ENCODE peak calls at places on chromosomes 7 and 10, in eight cellular contexts. R is activated CD4-positive, alpha-beta memory T cell treated with anti-CD3 and anti-CD28 coated beads, Interleukin-2, amount 10 ng/mL, durations not matched to agents 7 days and 5 days; L is caudate nucleus; A is germinal center; J is activated T-cell treated with anti-CD3 and anti-CD28 coated beads, Interleukin-2, amount 50 U/mL, for 72 hours; P is AG09309; T is iPS DF 6.9; G is stimulated activated CD8-positive, alpha-beta memory T cell treated with anti-CD3 and anti-CD28 coated beads, Interleukin-12 subunit alpha, Interleukin-12 subunit beta, amount 100 ng/mL, for 1 hour. X is an unnamed sample.

GRCh38 chr7:69764071-69764470 is 165.8 kb downstream of the AUTS2 start:
- DNase-seq in T (no peak), L (no peak), R (no peak), G (no peak), A (no peak), P (no peak), J (no peak), X (peak; percentile 27)

GRCh38 chr10:51079766-51080165 is 5.5 kb downstream of the PRKG1 start:
- DNase-seq in R (no peak), J (no peak), L (no peak), A (no peak), P (no peak), G (no peak), T (no peak), X (no peak)

GRCh38 chr10:60206735-60207134 is 182.9 kb downstream of the ANK3 start:
- DNase-seq in L (no peak), T (no peak), P (no peak), A (no peak), R (no peak), G (no peak), J (no peak), X (no peak)

GRCh38 chr10:100325164-100325563 is 4.9 kb downstream of the PKD2L1 start:
- DNase-seq in A (no peak), P (no peak), G (no peak), R (no peak), J (no peak), L (no peak), T (no peak), X (no peak)

GRCh38 chr10:55500931-55501559 is 700.0 kb upstream of the PCDH15 start:
- DNase-seq in J (no peak), T (peak; percentile 50), A (no peak), G (no peak), P (no peak), L (no peak), R (no peak), X (no peak)

GRCh38 chr7:126803060-126803665 is 449.6 kb downstream of the GRM8 start:
- DNase-seq in A (peak; percentile 34), R (peak; percentile 22), T (peak; percentile 63), P (peak; percentile 31), G (no peak), L (no peak), J (peak; percentile 38), X (peak; percentile 87)

GRCh38 chr10:56346845-56347415 is 14.1 kb downstream of the ZWINT start:
- DNase-seq in P (no peak), T (no peak), G (no peak), A (no peak), J (no peak), R (no peak), L (no peak), X (no peak)

GRCh38 chr7:1149351-1149794 is 10.6 kb downstream of the ZFAND2A start:
- DNase-seq in R (no peak), J (no peak), A (no peak), L (no peak), T (no peak), G (no peak), P (no peak), X (no peak)

GRCh38 chr10:100970076-100970913 is 991 bp downstream of the SEMA4G start:
- DNase-seq in J (no peak), P (no peak), T (no peak), L (no peak), A (peak; percentile 62), R (peak; percentile 21), G (no peak), X (no peak)

GRCh38 chr7:36127075-36127740 is 25.8 kb upstream of the EEPD1 start:
- DNase-seq in A (no peak), P (no peak), J (no peak), R (no peak), G (no peak), T (no peak), L (no peak), X (no peak)

GRCh38 chr7:7306231-7306630 is 123.9 kb downstream of the C1GALT1 start:
- DNase-seq in J (no peak), G (no peak), P (no peak), T (no peak), A (no peak), R (no peak), L (no peak), X (no peak)

GRCh38 chr10:111990734-111991133 is 192.8 kb downstream of the GPAM start:
- DNase-seq in J (no peak), R (no peak), G (no peak), P (no peak), A (no peak), T (no peak), L (no peak), X (no peak)

GRCh38 chr7:35717013-35717412 is 22.1 kb upstream of the HERPUD2 start:
- DNase-seq in G (no peak), R (no peak), P (no peak), A (no peak), T (no peak), J (no peak), L (no peak), X (no peak)

GRCh38 chr10:21431799-21432198 is 93.7 kb downstream of the SKIDA1 start:
- DNase-seq in T (no peak), L (no peak), R (no peak), G (no peak), A (no peak), P (no peak), J (no peak), X (no peak)

GRCh38 chr7:20304366-20304765 is 26.3 kb upstream of the ITGB8 start:
- DNase-seq in G (no peak), R (no peak), T (no peak), J (no peak), L (no peak), A (no peak), P (no peak), X (peak; percentile 96)

GRCh38 chr7:23471090-23471859 is 984 bp upstream of the IGF2BP3 start:
- DNase-seq in T (peak; percentile 81), P (no peak), A (peak; percentile 84), G (no peak), L (no peak), J (peak; percentile 58), R (peak; percentile 62), X (peak; percentile 81)

GRCh38 chr7:74092964-74093339 is 9.3 kb downstream of the LIMK1 start:
- DNase-seq in A (peak; percentile 71), T (no peak), J (no peak), R (no peak), L (no peak), P (no peak), G (no peak), X (no peak)

GRCh38 chr7:114921636-114922150 is at the start of gene MDFIC:
- DNase-seq in R (peak; percentile 52), L (no peak), A (no peak), J (no peak), T (no peak), G (no peak), P (no peak), X (no peak)

GRCh38 chr7:8154290-8154689 is 107.7 kb downstream of the ICA1 start:
- DNase-seq in G (no peak), J (no peak), T (no peak), A (no peak), L (no peak), P (no peak), R (no peak), X (no peak)

GRCh38 chr7:47743898-47744612 is 162.1 kb upstream of the TNS3 start:
- DNase-seq in T (no peak), G (no peak), P (no peak), J (no peak), R (no peak), L (no peak), A (no peak), X (no peak)

GRCh38 chr10:126380352-126381076 is 7.8 kb downstream of the ADAM12 start:
- DNase-seq in A (no peak), L (no peak), R (no peak), G (no peak), P (no peak), J (no peak), T (no peak), X (no peak)

GRCh38 chr7:140238778-140239652 is 62.2 kb upstream of the KDM7A start:
- DNase-seq in G (no peak), A (no peak), L (no peak), R (no peak), P (no peak), T (no peak), J (no peak), X (peak; percentile 87)

GRCh38 chr7:106243893-106244292 is 40.9 kb downstream of the NAMPT start:
- DNase-seq in R (no peak), A (no peak), G (no peak), L (no peak), T (no peak), P (no peak), J (no peak), X (no peak)

GRCh38 chr10:130301026-130301892 is 165.1 kb downstream of the GLRX3 start:
- DNase-seq in P (peak; percentile 16), L (no peak), R (peak; percentile 63), J (peak; percentile 76), G (peak; percentile 43), T (no peak), A (no peak), X (no peak)

GRCh38 chr10:97608991-97609561 is 19.6 kb downstream of the C10orf62 start:
- DNase-seq in T (no peak), A (no peak), R (no peak), J (no peak), G (no peak), P (no peak), L (no peak), X (no peak)

X was measured in NCI-H510A treated with DMSO at 0.1 percent for 48 hours.